ENCODE peak calls at places on chromosomes 5 and 9, in seven cellular contexts. Y is body of pancreas, U is RWPE1, P is endothelial cell, W is ascending aorta, T is stomach, Z is foreskin fibroblast. C is an unnamed sample.

GRCh38 chr5:130295235-130295634 is 391.0 kb downstream of the CHSY3 start:
- DNase-seq in Y (no peak), U (no peak), P (no peak), W (no peak), T (no peak), Z (no peak), C (no peak)

GRCh38 chr9:16825971-16826370 is 44.5 kb downstream of the BNC2 start:
- DNase-seq in Y (no peak), U (no peak), P (no peak), W (no peak), T (no peak), Z (peak; percentile 82), C (no peak)

GRCh38 chr5:175796536-175797499 is 74.6 kb upstream of the CPLX2 start:
- DNase-seq in Y (peak; percentile 58), U (peak; percentile 93), P (peak; percentile 92), W (no peak), T (peak; percentile 80), Z (peak; percentile 76), C (peak; percentile 83)

GRCh38 chr5:111859031-111859430 is 102.0 kb upstream of the NREP start:
- DNase-seq in Y (no peak), U (no peak), P (no peak), W (no peak), T (no peak), Z (no peak), C (no peak)

GRCh38 chr5:134649163-134649916 is 755 bp downstream of the SEC24A start:
- DNase-seq in Y (no peak), U (peak; percentile 45), P (no peak), W (no peak), T (peak; percentile 31), Z (no peak), C (no peak)

GRCh38 chr5:83538788-83539535 is 67.4 kb downstream of the VCAN start:
- DNase-seq in Y (no peak), U (no peak), P (no peak), W (no peak), T (no peak), Z (no peak), C (no peak)

GRCh38 chr5:66015296-66015960 is 89.1 kb downstream of the ERBIN start:
- DNase-seq in Y (no peak), U (no peak), P (no peak), W (no peak), T (no peak), Z (no peak), C (no peak)

GRCh38 chr9:7210854-7211637 is 453.3 kb downstream of the KDM4C start:
- DNase-seq in Y (no peak), U (no peak), P (no peak), W (no peak), T (no peak), Z (no peak), C (no peak)

GRCh38 chr5:82031220-82032119 is 59.6 kb downstream of the ATG10 start:
- DNase-seq in Y (no peak), U (peak; percentile 45), P (no peak), W (no peak), T (no peak), Z (no peak), C (no peak)

GRCh38 chr5:135376961-135377621 is 21.9 kb downstream of the MACROH2A1 start:
- DNase-seq in Y (no peak), U (no peak), P (no peak), W (no peak), T (peak; percentile 43), Z (no peak), C (no peak)

GRCh38 chr9:77883846-77884771 is 147.5 kb downstream of the GNAQ start:
- DNase-seq in Y (no peak), U (peak; percentile 90), P (no peak), W (no peak), T (no peak), Z (no peak), C (no peak)

GRCh38 chr5:177304392-177305119 is 957 bp downstream of the PRELID1 start:
- DNase-seq in Y (no peak), U (no peak), P (no peak), W (no peak), T (no peak), Z (no peak), C (peak; percentile 84)

GRCh38 chr9:18638448-18639249 is 164.7 kb downstream of the ADAMTSL1 start:
- DNase-seq in Y (no peak), U (no peak), P (no peak), W (no peak), T (no peak), Z (peak; percentile 21), C (no peak)

GRCh38 chr5:42598311-42598710 is 158.3 kb upstream of the CCDC152 start:
- DNase-seq in Y (no peak), U (no peak), P (no peak), W (no peak), T (no peak), Z (no peak), C (no peak)

GRCh38 chr5:151684690-151685361 is 1.9 kb downstream of the SPARC start:
- DNase-seq in Y (no peak), U (peak; percentile 84), P (peak; percentile 38), W (no peak), T (no peak), Z (peak; percentile 95), C (no peak)

GRCh38 chr5:151338734-151339133 is 8.6 kb downstream of the SLC36A2 start:
- DNase-seq in Y (no peak), U (no peak), P (no peak), W (no peak), T (no peak), Z (no peak), C (no peak)

GRCh38 chr5:16886366-16886736 is 49.7 kb downstream of the MYO10 start:
- DNase-seq in Y (no peak), U (no peak), P (no peak), W (no peak), T (no peak), Z (peak; percentile 49), C (no peak)

GRCh38 chr5:172451771-172452197 is 2.5 kb downstream of the SH3PXD2B start:
- DNase-seq in Y (peak; percentile 59), U (peak; percentile 75), P (no peak), W (peak; percentile 55), T (peak; percentile 21), Z (peak; percentile 84), C (no peak)

GRCh38 chr5:154620406-154620805 is 134.8 kb upstream of the LARP1 start:
- DNase-seq in Y (no peak), U (no peak), P (no peak), W (no peak), T (no peak), Z (no peak), C (no peak)

GRCh38 chr5:76074487-76074886 is 8.7 kb upstream of the SV2C start:
- DNase-seq in Y (no peak), U (no peak), P (peak; percentile 52), W (no peak), T (peak; percentile 37), Z (no peak), C (peak; percentile 69)

GRCh38 chr9:111896942-111897830 is 572 bp downstream of the UGCG start:
- DNase-seq in Y (peak; percentile 47), U (peak; percentile 56), P (peak; percentile 46), W (no peak), T (no peak), Z (peak; percentile 58), C (peak; percentile 72)
- TF ChIP-seq CTCF in Y (peak; percentile 27), U (no peak), P (no peak), W (no peak), T (no peak), Z (peak; percentile 2), C (no peak)

GRCh38 chr5:113804264-113804663 is 290.8 kb downstream of the YTHDC2 start:
- DNase-seq in Y (no peak), U (peak; percentile 28), P (no peak), W (no peak), T (no peak), Z (no peak), C (no peak)
- TF ChIP-seq CTCF in Y (no peak), U (no peak), P (no peak), W (no peak), T (no peak), Z (no peak), C (no peak)

DNA sequence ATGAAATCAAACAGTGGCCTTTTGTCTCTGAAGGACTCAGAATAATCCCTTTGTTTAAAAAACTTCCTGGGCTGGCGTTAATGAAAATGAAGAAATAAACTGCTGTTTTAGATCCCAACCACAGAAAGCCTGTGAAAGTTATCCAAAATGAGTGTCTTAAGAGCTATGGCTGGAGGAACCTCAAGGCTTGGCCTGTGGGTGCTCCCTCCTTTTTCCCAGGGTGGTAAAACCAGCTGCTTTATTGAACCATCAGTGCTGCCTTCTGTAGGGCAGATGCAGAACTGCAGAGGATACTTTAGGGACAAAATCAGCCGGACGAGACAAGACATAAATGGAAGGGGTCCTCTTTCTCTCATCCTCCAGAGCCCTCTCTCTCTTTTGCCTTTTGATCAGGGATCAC is 100.9 kb downstream of the SMARCA2 start:
- DNase-seq in Y (no peak), U (no peak), P (peak; percentile 40), W (no peak), T (no peak), Z (no peak), C (no peak)
- TF ChIP-seq CTCF in Y (no peak), U (no peak), P (peak; percentile 68), W (no peak), T (peak; percentile 9), Z (peak; percentile 37), C (peak; percentile 9)

GRCh38 chr5:14906628-14907027 is 35.0 kb upstream of the ANKH start:
- DNase-seq in Y (no peak), U (no peak), P (no peak), W (no peak), T (no peak), Z (no peak), C (no peak)
- TF ChIP-seq CTCF in Y (no peak), U (no peak), P (no peak), W (no peak), T (no peak), Z (no peak), C (no peak)

GRCh38 chr5:10291736-10292135 is 16.0 kb downstream of the CMBL start:
- DNase-seq in Y (no peak), U (no peak), P (no peak), W (no peak), T (no peak), Z (no peak), C (no peak)

GRCh38 chr5:10286552-10287227 is 21.0 kb downstream of the CMBL start:
- DNase-seq in Y (no peak), U (no peak), P (no peak), W (no peak), T (no peak), Z (peak; percentile 63), C (no peak)

GRCh38 chr5:10289991-10290390 is 17.7 kb downstream of the CMBL start:
- DNase-seq in Y (no peak), U (no peak), P (no peak), W (no peak), T (no peak), Z (no peak), C (no peak)

GRCh38 chr5:10288600-10289213 is 19.0 kb downstream of the CMBL start:
- DNase-seq in Y (peak; percentile 96), U (peak; percentile 76), P (no peak), W (no peak), T (peak; percentile 96), Z (no peak), C (peak; percentile 97)

GRCh38 chr5:10289353-10289752 is 18.3 kb downstream of the CMBL start:
- DNase-seq in Y (peak; percentile 74), U (no peak), P (no peak), W (no peak), T (peak; percentile 67), Z (peak; percentile 15), C (peak; percentile 67)
- TF ChIP-seq CTCF in Y (no peak), U (no peak), P (no peak), W (no peak), T (no peak), Z (no peak), C (no peak)

C was measured in mucosa of descending colon.